ENCODE peak calls at places on chromosomes 2 and 18, in five cellular contexts. One of them, this sample, is unnamed.

GRCh38 chr2:165793779-165794519 is at the start of gene GALNT3:
- DNase-seq in activated T-cell treated with anti-CD3 and anti-CD28 coated beads for 24 hours: peak
- DNase-seq in colonic mucosa: peak
- DNase-seq in NCI-H1105: peak
- DNase-seq in activated naive CD8-positive, alpha-beta T cell treated with anti-CD3 and anti-CD28 coated beads for 36 hours: peak
- DNase-seq in this sample: peak

GRCh38 chr2:106972782-106973181 is 86.8 kb upstream of the ST6GAL2 start:
- DNase-seq in activated T-cell treated with anti-CD3 and anti-CD28 coated beads for 24 hours: no peak
- DNase-seq in colonic mucosa: no peak
- DNase-seq in NCI-H1105: no peak
- DNase-seq in activated naive CD8-positive, alpha-beta T cell treated with anti-CD3 and anti-CD28 coated beads for 36 hours: no peak
- DNase-seq in this sample: no peak

GRCh38 chr2:161954103-161954502 is 119.9 kb downstream of the DPP4 start:
- DNase-seq in activated T-cell treated with anti-CD3 and anti-CD28 coated beads for 24 hours: no peak
- DNase-seq in colonic mucosa: no peak
- DNase-seq in NCI-H1105: no peak
- DNase-seq in activated naive CD8-positive, alpha-beta T cell treated with anti-CD3 and anti-CD28 coated beads for 36 hours: no peak
- DNase-seq in this sample: no peak

GRCh38 chr2:99663641-99664040 is 173.8 kb upstream of the REV1 start:
- DNase-seq in activated T-cell treated with anti-CD3 and anti-CD28 coated beads for 24 hours: no peak
- DNase-seq in colonic mucosa: no peak
- DNase-seq in NCI-H1105: no peak
- DNase-seq in activated naive CD8-positive, alpha-beta T cell treated with anti-CD3 and anti-CD28 coated beads for 36 hours: no peak
- DNase-seq in this sample: no peak

GRCh38 chr2:239545741-239546392 is 145.0 kb upstream of the HDAC4 start:
- DNase-seq in activated T-cell treated with anti-CD3 and anti-CD28 coated beads for 24 hours: no peak
- DNase-seq in colonic mucosa: no peak
- DNase-seq in NCI-H1105: no peak
- DNase-seq in activated naive CD8-positive, alpha-beta T cell treated with anti-CD3 and anti-CD28 coated beads for 36 hours: no peak
- DNase-seq in this sample: no peak

GRCh38 chr18:833197-833596 is 21.2 kb upstream of the YES1 start:
- DNase-seq in activated T-cell treated with anti-CD3 and anti-CD28 coated beads for 24 hours: no peak
- DNase-seq in colonic mucosa: no peak
- DNase-seq in NCI-H1105: no peak
- DNase-seq in activated naive CD8-positive, alpha-beta T cell treated with anti-CD3 and anti-CD28 coated beads for 36 hours: no peak
- DNase-seq in this sample: no peak

GRCh38 chr18:49616618-49617328 is 54.9 kb downstream of the LIPG start:
- DNase-seq in activated T-cell treated with anti-CD3 and anti-CD28 coated beads for 24 hours: no peak
- DNase-seq in colonic mucosa: no peak
- DNase-seq in NCI-H1105: no peak
- DNase-seq in activated naive CD8-positive, alpha-beta T cell treated with anti-CD3 and anti-CD28 coated beads for 36 hours: no peak
- DNase-seq in this sample: no peak

GRCh38 chr2:127196998-127197397 is 23.1 kb downstream of the CYP27C1 start:
- DNase-seq in activated T-cell treated with anti-CD3 and anti-CD28 coated beads for 24 hours: no peak
- DNase-seq in colonic mucosa: no peak
- DNase-seq in NCI-H1105: no peak
- DNase-seq in activated naive CD8-positive, alpha-beta T cell treated with anti-CD3 and anti-CD28 coated beads for 36 hours: no peak
- DNase-seq in this sample: no peak

GRCh38 chr2:215454519-215454918 is 18.7 kb upstream of the FN1 start:
- DNase-seq in activated T-cell treated with anti-CD3 and anti-CD28 coated beads for 24 hours: no peak
- DNase-seq in colonic mucosa: no peak
- DNase-seq in NCI-H1105: peak
- DNase-seq in activated naive CD8-positive, alpha-beta T cell treated with anti-CD3 and anti-CD28 coated beads for 36 hours: no peak
- DNase-seq in this sample: no peak

GRCh38 chr2:231000211-231000904 is 4.4 kb downstream of the SPATA3 start:
- DNase-seq in activated T-cell treated with anti-CD3 and anti-CD28 coated beads for 24 hours: no peak
- DNase-seq in colonic mucosa: peak
- DNase-seq in NCI-H1105: no peak
- DNase-seq in activated naive CD8-positive, alpha-beta T cell treated with anti-CD3 and anti-CD28 coated beads for 36 hours: no peak
- DNase-seq in this sample: peak

GRCh38 chr2:211085056-211085680 is 528.8 kb downstream of the CPS1 start:
- DNase-seq in activated T-cell treated with anti-CD3 and anti-CD28 coated beads for 24 hours: no peak
- DNase-seq in colonic mucosa: peak
- DNase-seq in NCI-H1105: peak
- DNase-seq in activated naive CD8-positive, alpha-beta T cell treated with anti-CD3 and anti-CD28 coated beads for 36 hours: no peak
- DNase-seq in this sample: no peak

GRCh38 chr2:189542145-189542882 is 38.3 kb downstream of the SLC40A1 start:
- DNase-seq in activated T-cell treated with anti-CD3 and anti-CD28 coated beads for 24 hours: no peak
- DNase-seq in colonic mucosa: peak
- DNase-seq in NCI-H1105: no peak
- DNase-seq in activated naive CD8-positive, alpha-beta T cell treated with anti-CD3 and anti-CD28 coated beads for 36 hours: no peak
- DNase-seq in this sample: no peak

GRCh38 chr2:54572636-54573531 is 116.8 kb downstream of the SPTBN1 start:
- DNase-seq in activated T-cell treated with anti-CD3 and anti-CD28 coated beads for 24 hours: no peak
- DNase-seq in colonic mucosa: no peak
- DNase-seq in NCI-H1105: no peak
- DNase-seq in activated naive CD8-positive, alpha-beta T cell treated with anti-CD3 and anti-CD28 coated beads for 36 hours: peak
- DNase-seq in this sample: no peak

GRCh38 chr2:217958889-217959235 is 43.9 kb downstream of the TNS1 start:
- DNase-seq in activated T-cell treated with anti-CD3 and anti-CD28 coated beads for 24 hours: no peak
- DNase-seq in colonic mucosa: no peak
- DNase-seq in NCI-H1105: no peak
- DNase-seq in activated naive CD8-positive, alpha-beta T cell treated with anti-CD3 and anti-CD28 coated beads for 36 hours: no peak
- DNase-seq in this sample: no peak

GRCh38 chr2:237449193-237449797 is 35.3 kb upstream of the COL6A3 start:
- DNase-seq in activated T-cell treated with anti-CD3 and anti-CD28 coated beads for 24 hours: no peak
- DNase-seq in colonic mucosa: no peak
- DNase-seq in NCI-H1105: no peak
- DNase-seq in activated naive CD8-positive, alpha-beta T cell treated with anti-CD3 and anti-CD28 coated beads for 36 hours: no peak
- DNase-seq in this sample: no peak

GRCh38 chr2:190110131-190110530 is 47.6 kb upstream of the MSTN start:
- DNase-seq in activated T-cell treated with anti-CD3 and anti-CD28 coated beads for 24 hours: no peak
- DNase-seq in colonic mucosa: no peak
- DNase-seq in NCI-H1105: no peak
- DNase-seq in activated naive CD8-positive, alpha-beta T cell treated with anti-CD3 and anti-CD28 coated beads for 36 hours: no peak
- DNase-seq in this sample: no peak

GRCh38 chr2:239688098-239688497 is 287.3 kb upstream of the HDAC4 start:
- DNase-seq in activated T-cell treated with anti-CD3 and anti-CD28 coated beads for 24 hours: no peak
- DNase-seq in colonic mucosa: peak
- DNase-seq in NCI-H1105: no peak
- DNase-seq in activated naive CD8-positive, alpha-beta T cell treated with anti-CD3 and anti-CD28 coated beads for 36 hours: no peak
- DNase-seq in this sample: no peak

GRCh38 chr2:17589406-17590035 is 49.0 kb downstream of the VSNL1 start:
- DNase-seq in activated T-cell treated with anti-CD3 and anti-CD28 coated beads for 24 hours: no peak
- DNase-seq in colonic mucosa: no peak
- DNase-seq in NCI-H1105: no peak
- DNase-seq in activated naive CD8-positive, alpha-beta T cell treated with anti-CD3 and anti-CD28 coated beads for 36 hours: no peak
- DNase-seq in this sample: no peak

GRCh38 chr2:164839914-164840457 is 1.6 kb downstream of the COBLL1 start:
- DNase-seq in activated T-cell treated with anti-CD3 and anti-CD28 coated beads for 24 hours: no peak
- DNase-seq in colonic mucosa: no peak
- DNase-seq in NCI-H1105: no peak
- DNase-seq in activated naive CD8-positive, alpha-beta T cell treated with anti-CD3 and anti-CD28 coated beads for 36 hours: no peak
- DNase-seq in this sample: peak

GRCh38 chr2:159432610-159433009 is 146.1 kb upstream of the WDSUB1 start:
- DNase-seq in activated T-cell treated with anti-CD3 and anti-CD28 coated beads for 24 hours: no peak
- DNase-seq in colonic mucosa: no peak
- DNase-seq in NCI-H1105: no peak
- DNase-seq in activated naive CD8-positive, alpha-beta T cell treated with anti-CD3 and anti-CD28 coated beads for 36 hours: no peak
- DNase-seq in this sample: no peak

GRCh38 chr2:71879509-71880184 is 268.0 kb downstream of the CYP26B1 start:
- DNase-seq in activated T-cell treated with anti-CD3 and anti-CD28 coated beads for 24 hours: no peak
- DNase-seq in colonic mucosa: no peak
- DNase-seq in NCI-H1105: no peak
- DNase-seq in activated naive CD8-positive, alpha-beta T cell treated with anti-CD3 and anti-CD28 coated beads for 36 hours: no peak
- DNase-seq in this sample: no peak

GRCh38 chr18:25298853-25299274 is 53.1 kb downstream of the ZNF521 start:
- DNase-seq in activated T-cell treated with anti-CD3 and anti-CD28 coated beads for 24 hours: no peak
- DNase-seq in colonic mucosa: no peak
- DNase-seq in NCI-H1105: no peak
- DNase-seq in activated naive CD8-positive, alpha-beta T cell treated with anti-CD3 and anti-CD28 coated beads for 36 hours: no peak
- DNase-seq in this sample: no peak

GRCh38 chr2:187215576-187216240 is 232.3 kb downstream of the CALCRL start:
- DNase-seq in activated T-cell treated with anti-CD3 and anti-CD28 coated beads for 24 hours: no peak
- DNase-seq in colonic mucosa: no peak
- DNase-seq in NCI-H1105: no peak
- DNase-seq in activated naive CD8-positive, alpha-beta T cell treated with anti-CD3 and anti-CD28 coated beads for 36 hours: no peak
- DNase-seq in this sample: no peak

This sample was measured in pancreas.